ENCODE peak calls at places on chromosomes 4 and X, in five cellular contexts. One of them, this sample, is unnamed.

GRCh38 chr4:139622856-139623255 is 42.8 kb upstream of the MGST2 start:
- DNase-seq in HepG2: no peak
- DNase-seq in H1: no peak
- DNase-seq in K562: no peak
- DNase-seq in GM12878: no peak
- DNase-seq in this sample: no peak

GRCh38 chrX:154775611-154776349 is 13.1 kb downstream of the DKC1 start:
- DNase-seq in HepG2: no peak
- DNase-seq in H1: no peak
- DNase-seq in K562: no peak
- DNase-seq in GM12878: no peak
- DNase-seq in this sample: no peak

GRCh38 chrX:74318672-74319071 is 14.7 kb downstream of the ZCCHC13 start:
- DNase-seq in HepG2: no peak
- DNase-seq in H1: no peak
- DNase-seq in K562: no peak
- DNase-seq in GM12878: no peak
- DNase-seq in this sample: no peak

GRCh38 chr4:30903493-30903892 is 183.3 kb downstream of the PCDH7 start:
- DNase-seq in HepG2: no peak
- DNase-seq in H1: no peak
- DNase-seq in K562: no peak
- DNase-seq in GM12878: no peak
- DNase-seq in this sample: no peak

GRCh38 chr4:25890653-25891485 is 23.2 kb upstream of the SMIM20 start:
- DNase-seq in HepG2: no peak
- DNase-seq in H1: peak; percentile 54
- DNase-seq in K562: no peak
- DNase-seq in GM12878: no peak
- DNase-seq in this sample: no peak

GRCh38 chr4:123528501-123529277 is 132.1 kb downstream of the SPRY1 start:
- DNase-seq in HepG2: peak; percentile 80
- DNase-seq in H1: no peak
- DNase-seq in K562: no peak
- DNase-seq in GM12878: no peak
- DNase-seq in this sample: no peak

GRCh38 chr4:98950925-98951324 is 22.0 kb upstream of the EIF4E start:
- DNase-seq in HepG2: no peak
- DNase-seq in H1: no peak
- DNase-seq in K562: no peak
- DNase-seq in GM12878: no peak
- DNase-seq in this sample: no peak

GRCh38 chr4:2048831-2049230 is 10.3 kb upstream of the NAT8L start:
- DNase-seq in HepG2: no peak
- DNase-seq in H1: peak; percentile 16
- DNase-seq in K562: no peak
- DNase-seq in GM12878: no peak
- DNase-seq in this sample: no peak

GRCh38 chrX:129540068-129540653 is at the start of gene OCRL:
- DNase-seq in HepG2: peak; percentile 51
- DNase-seq in H1: peak; percentile 72
- DNase-seq in K562: peak; percentile 73
- DNase-seq in GM12878: no peak
- DNase-seq in this sample: peak; percentile 34

GRCh38 chrX:115425359-115425758 is 135.6 kb upstream of the PLS3 start:
- DNase-seq in HepG2: no peak
- DNase-seq in H1: no peak
- DNase-seq in K562: no peak
- DNase-seq in GM12878: no peak
- DNase-seq in this sample: no peak

GRCh38 chrX:129790146-129790545 is 10.4 kb downstream of the SASH3 start:
- DNase-seq in HepG2: no peak
- DNase-seq in H1: no peak
- DNase-seq in K562: no peak
- DNase-seq in GM12878: no peak
- DNase-seq in this sample: no peak

GRCh38 chr4:98613453-98614075 is 44.8 kb downstream of the TSPAN5 start:
- DNase-seq in HepG2: no peak
- DNase-seq in H1: no peak
- DNase-seq in K562: no peak
- DNase-seq in GM12878: no peak
- DNase-seq in this sample: no peak

GRCh38 chr4:9812530-9813340 is 31.3 kb downstream of the DRD5 start:
- DNase-seq in HepG2: no peak
- DNase-seq in H1: no peak
- DNase-seq in K562: no peak
- DNase-seq in GM12878: peak; percentile 57
- DNase-seq in this sample: no peak

DNA sequence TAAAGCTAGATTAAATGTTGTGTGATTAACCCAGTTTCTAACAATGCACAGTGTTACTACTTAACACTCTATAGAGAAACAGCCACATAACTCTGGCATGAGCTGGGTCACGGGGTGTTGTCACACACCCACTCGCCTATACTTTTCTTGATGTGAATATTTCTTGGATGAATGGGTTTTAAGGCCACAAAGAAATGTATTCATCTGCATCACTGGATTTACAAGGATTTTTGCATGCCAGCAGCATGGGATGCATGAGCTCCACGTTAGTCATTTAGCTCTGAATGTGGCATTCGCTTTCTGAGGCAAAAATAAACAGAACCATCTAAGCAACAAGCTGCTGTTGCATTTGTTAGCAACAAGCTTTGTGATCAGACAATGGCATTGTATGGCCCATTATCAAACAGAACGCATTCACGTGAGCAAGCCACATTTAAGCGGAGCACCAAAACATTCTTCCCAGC is 89.7 kb downstream of the LRP2BP start:
- DNase-seq in HepG2: no peak
- DNase-seq in H1: no peak
- DNase-seq in K562: no peak
- DNase-seq in GM12878: no peak
- DNase-seq in this sample: peak; percentile 83
- TF ChIP-seq JUND in HepG2: no peak
- TF ChIP-seq JUND in H1: no peak
- TF ChIP-seq JUND in K562: no peak
- TF ChIP-seq JUND in GM12878: no peak
- TF ChIP-seq JUND in this sample: peak; percentile 42

DNA sequence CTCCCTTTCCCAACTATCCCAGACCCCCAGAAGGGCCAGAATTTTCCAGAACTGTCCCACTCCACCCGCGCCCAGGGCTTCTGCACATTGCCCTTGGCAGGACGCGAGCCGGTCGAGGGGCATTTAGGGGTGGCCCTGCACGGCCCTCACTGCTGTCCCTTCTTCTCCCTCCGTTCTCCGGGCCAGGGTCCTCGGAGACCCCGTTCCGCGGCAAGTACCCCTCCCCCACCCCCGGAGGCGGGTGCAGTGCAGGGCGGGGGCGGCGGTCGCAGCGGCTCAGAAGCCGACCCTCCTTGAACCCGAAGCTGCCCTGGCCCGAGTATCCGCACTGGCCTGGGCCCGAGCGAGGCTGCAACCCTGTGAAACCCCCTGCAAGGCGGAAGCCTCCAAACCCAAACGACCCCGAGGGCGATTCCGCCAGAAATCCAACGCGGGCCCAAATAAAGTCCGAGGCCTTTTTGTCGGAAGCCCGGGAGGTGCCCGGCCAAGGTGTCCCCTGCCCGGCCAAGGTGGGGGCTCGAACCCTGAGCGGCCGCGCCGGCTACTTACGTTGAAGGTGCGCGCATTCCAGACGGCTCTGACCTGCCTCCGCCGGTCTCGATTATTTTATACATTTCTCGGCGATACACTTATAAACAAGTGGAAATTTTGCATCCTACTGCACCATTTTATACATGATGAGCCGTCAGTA is 53.2 kb upstream of the TMEM33 start:
- DNase-seq in HepG2: no peak
- DNase-seq in H1: peak; percentile 71
- DNase-seq in K562: no peak
- DNase-seq in GM12878: no peak
- DNase-seq in this sample: no peak
- TF ChIP-seq EZH2 in HepG2: no peak
- TF ChIP-seq EZH2 in H1: peak; percentile 89
- TF ChIP-seq EZH2 in K562: no peak
- TF ChIP-seq EZH2 in GM12878: no peak
- TF ChIP-seq EZH2 in this sample: no peak

GRCh38 chrX:153601511-153602110 is 2.7 kb upstream of the CCNQ start:
- DNase-seq in HepG2: no peak
- DNase-seq in H1: no peak
- DNase-seq in K562: no peak
- DNase-seq in GM12878: no peak
- DNase-seq in this sample: no peak
- TF ChIP-seq MAX in HepG2: no peak
- TF ChIP-seq MAX in H1: no peak
- TF ChIP-seq MAX in K562: no peak
- TF ChIP-seq MAX in GM12878: no peak
- TF ChIP-seq MAX in this sample: no peak

DNA sequence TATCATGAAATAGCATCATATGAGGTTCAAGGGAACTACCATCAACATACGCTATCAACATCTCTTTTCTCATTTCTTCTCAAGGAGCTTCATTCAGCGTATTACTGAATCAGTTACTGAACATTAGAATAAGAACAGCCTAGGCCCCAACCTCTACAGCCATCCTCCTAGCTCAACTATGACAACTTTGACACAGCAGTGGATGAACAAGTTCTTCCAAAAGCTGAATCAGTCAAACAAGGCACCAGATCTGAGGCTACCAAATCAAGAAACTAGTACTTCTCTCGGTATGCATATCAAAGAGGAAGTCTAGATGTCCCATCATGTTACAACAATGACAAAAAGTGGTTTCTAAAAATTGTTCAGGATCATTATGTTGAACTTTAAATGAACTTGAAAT is 57.4 kb downstream of the GATB start:
- DNase-seq in HepG2: no peak
- DNase-seq in H1: no peak
- DNase-seq in K562: no peak
- DNase-seq in GM12878: no peak
- DNase-seq in this sample: no peak
- TF ChIP-seq JUND in HepG2: no peak
- TF ChIP-seq JUND in H1: no peak
- TF ChIP-seq JUND in K562: no peak
- TF ChIP-seq JUND in GM12878: no peak
- TF ChIP-seq JUND in this sample: no peak

GRCh38 chr4:110637408-110638131 is 14.7 kb upstream of the PITX2 start:
- DNase-seq in HepG2: no peak
- DNase-seq in H1: peak; percentile 75
- DNase-seq in K562: no peak
- DNase-seq in GM12878: no peak
- DNase-seq in this sample: no peak

GRCh38 chr4:110635155-110635479 is 12.2 kb upstream of the PITX2 start:
- DNase-seq in HepG2: no peak
- DNase-seq in H1: no peak
- DNase-seq in K562: no peak
- DNase-seq in GM12878: no peak
- DNase-seq in this sample: no peak

GRCh38 chr4:110636677-110637407 is 14.0 kb upstream of the PITX2 start:
- DNase-seq in HepG2: no peak
- DNase-seq in H1: peak; percentile 89
- DNase-seq in K562: no peak
- DNase-seq in GM12878: no peak
- DNase-seq in this sample: peak; percentile 57

GRCh38 chr4:110634320-110635154 is 11.7 kb upstream of the PITX2 start:
- DNase-seq in HepG2: no peak
- DNase-seq in H1: no peak
- DNase-seq in K562: no peak
- DNase-seq in GM12878: no peak
- DNase-seq in this sample: no peak

DNA sequence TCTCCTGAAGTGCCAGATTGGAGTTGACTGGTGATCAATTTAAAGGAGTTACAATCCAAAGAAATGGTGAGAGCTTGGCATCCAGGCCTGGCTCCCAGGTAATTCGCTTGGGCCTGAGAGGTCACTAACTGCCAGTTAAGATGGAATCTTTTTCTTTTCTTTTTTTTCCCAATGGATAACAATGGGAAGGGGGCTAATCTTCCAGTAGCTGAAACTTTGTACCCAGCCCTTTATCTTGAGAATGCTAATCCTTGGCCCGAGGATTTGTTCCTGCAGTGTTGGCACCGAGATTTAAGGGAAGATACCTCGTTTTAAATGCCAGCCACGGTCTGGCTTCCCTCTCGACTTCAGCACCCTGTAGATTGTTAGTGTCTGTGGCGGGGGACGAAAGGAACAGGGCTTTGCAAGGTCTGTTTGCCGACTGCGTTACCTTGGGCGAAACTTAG is 13.4 kb upstream of the PITX2 start:
- DNase-seq in HepG2: no peak
- DNase-seq in H1: no peak
- DNase-seq in K562: no peak
- DNase-seq in GM12878: no peak
- DNase-seq in this sample: peak; percentile 23
- TF ChIP-seq EZH2 in HepG2: no peak
- TF ChIP-seq EZH2 in H1: no peak
- TF ChIP-seq EZH2 in K562: no peak
- TF ChIP-seq EZH2 in GM12878: no peak
- TF ChIP-seq EZH2 in this sample: no peak

GRCh38 chrX:26918633-26919032 is 544.5 kb downstream of the PPP4R3C start:
- DNase-seq in HepG2: peak; percentile 23
- DNase-seq in H1: no peak
- DNase-seq in K562: no peak
- DNase-seq in GM12878: no peak
- DNase-seq in this sample: peak; percentile 12
- TF ChIP-seq MAX in HepG2: no peak
- TF ChIP-seq MAX in H1: no peak
- TF ChIP-seq MAX in K562: no peak
- TF ChIP-seq MAX in GM12878: no peak
- TF ChIP-seq MAX in this sample: no peak